ENCODE peak calls at places on chromosomes 12 and 14, in ten cellular contexts. B, Y, F, W, Z, I, C, S, D and T are unnamed samples.

GRCh38 chr14:100051543-100051942 is 13.7 kb upstream of the EVL start:
- DNase-seq in F (no peak), Y (no peak), I (no peak), B (no peak), D (no peak), W (no peak), C (no peak), S (no peak), Z (no peak), T (no peak)

GRCh38 chr12:95763809-95764253 is 26.7 kb downstream of the NTN4 start:
- DNase-seq in D (peak), W (peak), C (peak), S (no peak), Z (no peak), I (peak), F (no peak), Y (no peak), B (no peak), T (no peak)

GRCh38 chr12:119118625-119119024 is 60.1 kb upstream of the HSPB8 start:
- DNase-seq in C (no peak), D (no peak), S (no peak), Y (no peak), I (no peak), F (no peak), Z (no peak), W (no peak), B (no peak), T (no peak)

GRCh38 chr12:109428038-109428629 is 49.0 kb downstream of the KCTD10 start:
- DNase-seq in D (peak), C (peak), S (peak), Y (peak), I (peak), W (peak), B (peak), F (peak), Z (peak), T (peak)

GRCh38 chr12:53844989-53845836 is 93.4 kb upstream of the HOXC13 start:
- DNase-seq in C (peak), F (no peak), I (no peak), B (no peak), S (peak), W (no peak), Z (no peak), Y (no peak), D (peak), T (no peak)

GRCh38 chr12:131929530-131930456 is 717 bp downstream of the PUS1 start:
- DNase-seq in B (no peak), D (peak), I (peak), W (peak), Y (peak), C (peak), F (peak), S (no peak), Z (peak), T (peak)

GRCh38 chr12:74626397-74626796 is 88.8 kb downstream of the ATXN7L3B start:
- DNase-seq in F (no peak), S (no peak), Z (no peak), I (no peak), C (no peak), Y (no peak), B (no peak), D (no peak), W (no peak), T (no peak)

GRCh38 chr14:58280954-58281787 is 17.2 kb upstream of the ARID4A start:
- DNase-seq in I (peak), D (peak), Y (peak), S (no peak), C (peak), F (peak), B (no peak), Z (peak), W (no peak), T (peak)

GRCh38 chr14:50937325-50937724 is 7.0 kb downstream of the PYGL start:
- DNase-seq in F (no peak), I (no peak), C (no peak), Z (no peak), W (no peak), S (no peak), B (no peak), D (peak), Y (no peak), T (no peak)

GRCh38 chr12:113846883-113847282 is 119.2 kb downstream of the RBM19 start:
- DNase-seq in W (no peak), F (no peak), D (no peak), Y (no peak), Z (no peak), S (no peak), B (no peak), C (no peak), I (no peak), T (no peak)

GRCh38 chr14:21257395-21258193 is 11.6 kb downstream of the HNRNPC start:
- DNase-seq in W (no peak), B (no peak), S (no peak), D (no peak), I (no peak), C (no peak), Z (no peak), F (no peak), Y (no peak), T (no peak)

GRCh38 chr12:12749433-12749832 is 32.3 kb downstream of the CDKN1B start:
- DNase-seq in B (no peak), S (no peak), C (peak), D (no peak), W (no peak), I (no peak), Y (peak), F (peak), Z (no peak), T (no peak)

GRCh38 chr12:31440134-31440533 is 114.2 kb upstream of the SINHCAF start:
- DNase-seq in D (no peak), C (peak), W (no peak), F (no peak), Z (no peak), S (no peak), B (no peak), I (no peak), Y (no peak), T (no peak)

GRCh38 chr12:79662046-79662811 is 28.5 kb downstream of the PAWR start:
- DNase-seq in S (no peak), W (no peak), Y (no peak), F (no peak), I (peak), C (peak), D (no peak), Z (no peak), B (no peak), T (no peak)

GRCh38 chr14:91839754-91840153 is 27.6 kb downstream of the TC2N start:
- DNase-seq in B (no peak), D (no peak), C (no peak), I (no peak), Y (no peak), Z (no peak), W (no peak), F (no peak), S (no peak), T (no peak)

GRCh38 chr14:49686425-49686824 is 1.6 kb downstream of the POLE2 start:
- DNase-seq in I (no peak), B (no peak), W (no peak), S (no peak), C (no peak), Z (no peak), F (no peak), Y (no peak), D (no peak), T (no peak)

GRCh38 chr14:21556378-21557083 is 23.3 kb downstream of the OR10G3 start:
- DNase-seq in S (no peak), I (no peak), F (no peak), W (no peak), B (no peak), Z (no peak), C (no peak), Y (no peak), D (no peak), T (no peak)

GRCh38 chr12:115224031-115224430 is 540.1 kb upstream of the TBX3 start:
- DNase-seq in S (no peak), C (no peak), F (no peak), B (no peak), I (no peak), W (no peak), Y (no peak), Z (no peak), D (no peak), T (no peak)

GRCh38 chr14:104223101-104223809 is 84.9 kb downstream of the KIF26A start:
- DNase-seq in C (no peak), F (peak), Z (no peak), I (peak), D (no peak), Y (peak), S (peak), B (no peak), W (peak), T (peak)

GRCh38 chr12:8829621-8830020 is 7.2 kb downstream of the A2ML1 start:
- DNase-seq in B (no peak), C (peak), F (no peak), Z (no peak), S (no peak), W (no peak), I (no peak), Y (no peak), D (no peak), T (no peak)

GRCh38 chr12:100688451-100688864 is 106.1 kb upstream of the ANO4 start:
- DNase-seq in Y (no peak), D (peak), Z (no peak), B (no peak), W (no peak), I (no peak), F (no peak), C (no peak), S (no peak), T (no peak)

GRCh38 chr12:80837342-80837978 is 100.3 kb downstream of the LIN7A start:
- DNase-seq in B (no peak), W (no peak), I (peak), S (no peak), Z (no peak), F (no peak), C (peak), Y (peak), D (peak), T (no peak)

GRCh38 chr14:76870146-76870545 is 43.9 kb downstream of the LRRC74A start:
- DNase-seq in S (no peak), Z (no peak), I (no peak), Y (no peak), F (no peak), B (no peak), D (no peak), W (no peak), C (peak), T (no peak)

GRCh38 chr12:26195250-26195640 is at the start of gene SSPN:
- DNase-seq in C (peak), S (peak), D (peak), W (peak), B (peak), Y (peak), F (peak), Z (no peak), I (peak), T (peak)
- H3K27ac ChIP-seq in C (peak), S (peak), D (peak), W (peak), B (peak), Y (peak), F (peak), Z (no peak), I (no peak), T (peak)

GRCh38 chr14:68307769-68308168 is 485.1 kb downstream of the ZFP36L1 start:
- DNase-seq in Z (no peak), F (no peak), Y (no peak), W (no peak), C (no peak), S (no peak), D (no peak), B (no peak), I (no peak), T (no peak)

GRCh38 chr14:68308695-68309094 is 484.2 kb downstream of the ZFP36L1 start:
- DNase-seq in C (no peak), Y (no peak), S (no peak), I (no peak), B (no peak), W (no peak), D (no peak), Z (no peak), F (no peak), T (no peak)

GRCh38 chr14:68306934-68307758 is 485.7 kb downstream of the ZFP36L1 start:
- DNase-seq in S (no peak), W (no peak), Z (no peak), D (no peak), Y (no peak), B (no peak), F (peak), C (no peak), I (no peak), T (peak)

GRCh38 chr14:68309631-68310030 is 483.2 kb downstream of the ZFP36L1 start:
- DNase-seq in I (peak), C (no peak), D (peak), F (no peak), Z (no peak), W (no peak), Y (no peak), B (no peak), S (no peak), T (peak)

DNA sequence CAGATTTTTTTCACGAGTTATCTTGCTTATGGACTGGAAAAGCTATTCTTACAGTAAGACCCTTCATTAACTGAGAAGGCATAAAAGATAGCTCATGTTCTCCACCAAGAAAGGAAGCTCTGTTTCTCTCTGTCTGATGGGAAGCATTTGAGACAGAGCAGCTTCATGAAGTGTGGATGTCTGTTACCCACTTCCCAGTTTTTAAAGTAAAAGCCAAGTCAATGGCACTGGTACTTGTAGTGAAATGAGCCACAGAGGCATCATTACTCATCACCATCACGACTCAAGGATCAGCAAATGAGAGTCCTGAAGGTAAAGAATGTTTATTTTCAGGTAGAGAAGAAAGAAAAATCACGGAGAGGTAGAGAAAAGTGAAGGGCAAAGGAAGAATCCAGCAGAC is 483.7 kb downstream of the ZFP36L1 start:
- DNase-seq in S (no peak), Y (no peak), Z (no peak), F (no peak), D (no peak), W (no peak), B (no peak), I (no peak), C (no peak), T (no peak)
- H3K27ac ChIP-seq in S (peak), Y (no peak), Z (no peak), F (peak), D (no peak), W (no peak), B (no peak), I (no peak), C (no peak), T (no peak)

DNA sequence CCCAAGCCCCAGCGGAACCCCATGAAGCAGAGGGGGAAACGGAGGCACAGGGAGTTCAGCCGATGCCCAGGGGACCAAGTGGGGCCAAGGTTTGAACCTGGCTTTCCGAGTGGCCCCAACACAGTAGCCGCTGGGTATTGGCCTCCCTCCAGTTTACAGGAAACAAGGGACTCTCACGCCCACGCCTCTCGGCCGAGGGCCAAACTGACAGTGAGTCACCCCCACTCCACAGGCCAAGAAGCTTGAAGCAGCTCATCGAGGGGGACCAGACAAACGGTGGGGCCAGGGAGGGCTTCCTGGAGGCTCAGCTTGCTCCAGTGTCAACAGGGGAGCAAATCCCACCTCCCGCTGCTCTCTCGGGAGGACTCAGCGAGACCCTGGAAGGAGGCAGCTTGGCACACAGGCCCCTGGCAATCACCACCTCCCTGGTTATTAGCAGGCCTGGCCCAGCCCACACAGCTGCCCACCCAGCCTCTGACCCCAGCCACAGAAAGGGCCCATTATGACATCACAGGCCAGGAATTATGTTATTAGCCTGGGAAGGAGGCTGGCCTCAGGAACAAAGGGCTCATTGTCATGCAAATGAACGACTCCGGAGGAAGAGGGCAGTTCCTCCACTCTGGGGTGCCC is 54.6 kb downstream of the NCOR2 start:
- DNase-seq in F (peak), W (peak), D (peak), S (peak), C (peak), B (peak), Y (peak), I (peak), Z (no peak), T (peak)
- H3K27ac ChIP-seq in F (peak), W (peak), D (peak), S (peak), C (peak), B (peak), Y (peak), I (peak), Z (no peak), T (peak)

GRCh38 chr14:74852922-74853530 is 22.9 kb downstream of the PROX2 start:
- DNase-seq in B (no peak), Z (no peak), Y (no peak), I (no peak), S (no peak), C (no peak), D (no peak), W (no peak), F (no peak), T (no peak)
- H3K27ac ChIP-seq in B (no peak), Z (no peak), Y (no peak), I (no peak), S (peak), C (no peak), D (no peak), W (no peak), F (peak), T (peak)

GRCh38 chr12:130249376-130249775 is 87.1 kb downstream of the FZD10 start:
- DNase-seq in F (no peak), Z (no peak), B (no peak), Y (peak), W (no peak), S (no peak), C (no peak), D (no peak), I (no peak), T (no peak)
- H3K27ac ChIP-seq in F (no peak), Z (no peak), B (no peak), Y (no peak), W (no peak), S (no peak), C (no peak), D (no peak), I (no peak), T (no peak)

GRCh38 chr12:124786065-124786964 is 77.3 kb downstream of the SCARB1 start:
- DNase-seq in W (peak), B (peak), C (peak), D (peak), S (no peak), Y (peak), Z (no peak), I (peak), F (peak), T (peak)

GRCh38 chr12:124782132-124782531 is 81.5 kb downstream of the SCARB1 start:
- DNase-seq in F (no peak), I (no peak), S (no peak), B (no peak), W (no peak), Y (no peak), C (no peak), Z (no peak), D (no peak), T (no peak)

GRCh38 chr12:124780752-124781685 is 82.6 kb downstream of the SCARB1 start:
- DNase-seq in C (no peak), D (peak), Y (no peak), W (no peak), I (no peak), F (no peak), B (no peak), Z (no peak), S (no peak), T (no peak)

GRCh38 chr12:124783087-124783486 is 80.6 kb downstream of the SCARB1 start:
- DNase-seq in Y (no peak), D (no peak), B (no peak), I (no peak), Z (no peak), W (no peak), F (no peak), C (no peak), S (no peak), T (no peak)

DNA sequence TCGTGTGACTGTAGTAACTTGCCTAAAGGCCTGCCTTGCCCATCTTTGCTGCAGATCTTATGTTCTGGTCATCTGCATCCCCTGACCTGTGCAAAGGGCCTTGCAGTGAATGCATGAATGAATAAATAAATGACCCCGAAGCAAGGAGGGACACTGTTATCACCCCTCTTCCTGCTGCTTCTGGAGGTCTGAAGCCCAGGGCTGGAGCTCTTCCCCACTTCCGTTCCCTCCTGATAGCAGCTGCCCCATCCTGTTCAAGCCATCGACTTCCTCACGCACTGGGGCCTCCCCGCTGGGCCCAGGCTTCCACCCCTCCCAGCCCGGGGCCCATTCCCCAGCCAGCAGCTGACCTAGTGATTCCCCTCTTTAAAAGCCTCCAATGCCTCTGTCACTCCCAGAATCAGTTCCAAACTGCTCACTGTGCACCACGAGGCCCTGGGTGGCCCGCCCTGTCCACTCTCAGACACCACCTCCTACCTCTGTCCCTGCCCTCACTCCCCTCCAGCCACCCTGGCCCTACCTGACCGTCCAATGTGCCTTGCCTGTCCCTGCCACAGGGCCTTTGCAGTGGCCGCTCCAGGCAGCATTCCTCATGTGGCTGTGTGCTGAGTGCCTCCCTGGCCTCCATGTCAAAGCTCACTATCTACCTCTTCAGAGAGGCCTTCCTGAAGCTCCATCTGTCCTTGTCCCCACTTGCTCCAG is 78.6 kb downstream of the SCARB1 start:
- DNase-seq in C (no peak), F (no peak), S (no peak), Z (no peak), I (no peak), B (no peak), Y (no peak), D (no peak), W (no peak), T (no peak)
- H3K27ac ChIP-seq in C (no peak), F (no peak), S (no peak), Z (no peak), I (no peak), B (no peak), Y (no peak), D (no peak), W (no peak), T (no peak)